ENCODE peak calls at places on chromosomes 13 and 19, in six cellular contexts. U is K562, Q is GM12878, F is GM12891, E is HepG2, O is H1. W is an unnamed sample.

GRCh38 chr13:52615817-52616216 is 26.4 kb upstream of the HNRNPA1L2 start:
- DNase-seq in O (no peak), F (no peak), U (no peak), E (peak; percentile 43), Q (no peak), W (no peak)

GRCh38 chr13:25380082-25380481 is 8.3 kb downstream of the ATP8A2 start:
- DNase-seq in F (no peak), O (no peak), Q (no peak), E (no peak), U (peak; percentile 38), W (no peak)

GRCh38 chr19:2095338-2095938 is 688 bp downstream of the MOB3A start:
- DNase-seq in E (no peak), F (no peak), Q (no peak), O (no peak), U (peak; percentile 38), W (no peak)

GRCh38 chr19:4144666-4145261 is 8.7 kb upstream of the CREB3L3 start:
- DNase-seq in F (no peak), Q (no peak), U (peak; percentile 45), E (no peak), O (no peak), W (no peak)

GRCh38 chr13:112057736-112058518 is 9.0 kb upstream of the SOX1 start:
- DNase-seq in E (no peak), Q (no peak), U (peak; percentile 49), F (no peak), O (no peak), W (no peak)

GRCh38 chr19:49749771-49750170 is 13.3 kb downstream of the TSKS start:
- DNase-seq in O (no peak), U (no peak), F (no peak), Q (no peak), E (no peak), W (no peak)

GRCh38 chr13:78934336-78934735 is 275.4 kb upstream of the OBI1 start:
- DNase-seq in O (no peak), E (no peak), U (no peak), Q (no peak), F (no peak), W (no peak)

GRCh38 chr13:19720039-19720438 is 62.7 kb downstream of the PSPC1 start:
- DNase-seq in E (no peak), U (no peak), Q (no peak), O (no peak), F (no peak), W (no peak)

GRCh38 chr19:55493052-55493649 is 4.9 kb downstream of the SSC5D start:
- DNase-seq in E (no peak), O (no peak), Q (no peak), F (no peak), U (no peak), W (no peak)

GRCh38 chr13:44306401-44307192 is 67.0 kb upstream of the SERP2 start:
- DNase-seq in E (no peak), Q (no peak), U (no peak), O (no peak), F (no peak), W (no peak)

GRCh38 chr13:109130093-109130835 is 500.9 kb downstream of the MYO16 start:
- DNase-seq in E (no peak), U (no peak), F (no peak), O (no peak), Q (no peak), W (no peak)

GRCh38 chr13:95217920-95218830 is 83.1 kb downstream of the ABCC4 start:
- DNase-seq in F (no peak), O (no peak), E (no peak), U (no peak), Q (no peak), W (no peak)

GRCh38 chr19:46571495-46571894 is 29.6 kb upstream of the CALM3 start:
- DNase-seq in E (peak; percentile 64), F (no peak), Q (no peak), O (peak; percentile 44), U (peak; percentile 48), W (no peak)

GRCh38 chr19:44050740-44051653 is 839 bp upstream of the ZNF223 start:
- DNase-seq in O (no peak), Q (no peak), F (no peak), U (no peak), E (no peak), W (no peak)

GRCh38 chr13:87128006-87128405 is 543.2 kb upstream of the SLITRK5 start:
- DNase-seq in U (no peak), F (no peak), O (peak; percentile 43), E (no peak), Q (no peak), W (no peak)

GRCh38 chr19:10751109-10751972 is 33.5 kb downstream of the DNM2 start:
- DNase-seq in Q (no peak), F (no peak), U (no peak), E (no peak), O (no peak), W (no peak)

GRCh38 chr19:5547881-5548280 is 19.9 kb downstream of the TINCR start:
- DNase-seq in O (no peak), U (peak; percentile 46), F (no peak), Q (no peak), E (peak; percentile 38), W (no peak)

GRCh38 chr13:36101157-36101556 is 30.0 kb downstream of the DCLK1 start:
- DNase-seq in E (no peak), F (no peak), U (no peak), O (no peak), Q (no peak), W (no peak)

GRCh38 chr13:112748947-112749346 is 59.1 kb downstream of the ATP11A start:
- DNase-seq in U (no peak), F (no peak), Q (no peak), E (no peak), O (no peak), W (no peak)

GRCh38 chr13:112744306-112745021 is 54.6 kb downstream of the ATP11A start:
- DNase-seq in U (no peak), O (no peak), Q (no peak), E (no peak), F (no peak), W (no peak)

GRCh38 chr13:113411216-113412023 is 41.9 kb downstream of the ADPRHL1 start:
- DNase-seq in O (no peak), E (peak; percentile 32), Q (no peak), F (no peak), U (no peak), W (no peak)

GRCh38 chr19:18912933-18913332 is 6.3 kb downstream of the COPE start:
- DNase-seq in E (no peak), O (no peak), F (no peak), Q (no peak), U (no peak), W (no peak)

GRCh38 chr19:9847087-9847671 is 12.1 kb downstream of the PIN1 start:
- DNase-seq in F (no peak), Q (no peak), U (peak; percentile 80), E (peak; percentile 23), O (peak; percentile 51), W (no peak)

GRCh38 chr19:3515891-3516422 is 9.8 kb downstream of the FZR1 start:
- DNase-seq in U (no peak), E (no peak), Q (no peak), F (no peak), O (no peak), W (no peak)

GRCh38 chr13:54210397-54211050 is 1181.9 kb downstream of the OLFM4 start:
- DNase-seq in O (no peak), Q (no peak), F (no peak), E (no peak), U (no peak), W (no peak)

GRCh38 chr13:49356224-49356623 is 87.6 kb downstream of the CAB39L start:
- DNase-seq in U (no peak), Q (no peak), O (no peak), E (no peak), F (no peak), W (no peak)

GRCh38 chr19:973726-974563 is 10.2 kb upstream of the WDR18 start:
- DNase-seq in E (no peak), U (no peak), Q (no peak), F (no peak), O (no peak), W (no peak)

GRCh38 chr19:979318-979741 is 4.8 kb upstream of the WDR18 start:
- DNase-seq in U (peak; percentile 48), O (no peak), E (no peak), Q (no peak), F (no peak), W (no peak)

GRCh38 chr19:974564-975257 is 9.4 kb upstream of the WDR18 start:
- DNase-seq in Q (no peak), E (no peak), U (no peak), O (no peak), F (no peak), W (no peak)

GRCh38 chr19:977058-977464 is 7.1 kb upstream of the WDR18 start:
- DNase-seq in U (no peak), Q (no peak), F (no peak), E (no peak), O (no peak), W (no peak)

GRCh38 chr19:976476-976875 is 7.7 kb upstream of the WDR18 start:
- DNase-seq in U (no peak), O (no peak), F (no peak), Q (no peak), E (no peak), W (no peak)
- TF ChIP-seq POLR2A in U (no peak), O (no peak), F (no peak), Q (no peak), E (no peak), W (no peak)

GRCh38 chr19:6736917-6737283 is 480 bp downstream of the GPR108 start:
- DNase-seq in U (no peak), Q (no peak), F (no peak), O (no peak), E (no peak), W (no peak)
- TF ChIP-seq TAF1 in U (no peak), Q (no peak), F (no peak), O (no peak), E (peak; percentile 9), W (no peak)

DNA sequence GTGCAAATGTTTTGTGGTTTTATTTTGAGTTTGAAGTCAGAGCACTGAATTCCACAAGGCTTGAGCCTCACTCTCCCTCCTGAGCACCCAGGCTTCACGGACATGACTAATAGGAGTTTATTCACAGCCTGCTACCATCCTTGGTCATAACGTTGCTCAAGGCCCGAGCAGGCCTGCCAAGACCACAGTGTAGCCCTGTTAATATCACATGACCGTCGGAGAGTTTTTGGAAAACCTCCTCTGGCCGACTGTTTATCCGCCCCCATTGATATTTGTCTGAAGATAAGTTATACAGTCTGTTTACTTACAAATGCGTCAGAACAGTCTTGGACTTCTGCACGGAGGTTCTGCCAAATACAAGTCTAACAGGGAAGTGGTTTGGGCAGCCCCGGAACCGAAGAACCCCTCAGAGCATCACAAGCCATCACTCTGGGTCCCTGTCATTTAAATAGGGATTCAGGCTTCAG is 89.9 kb downstream of the COL4A2 start:
- DNase-seq in F (no peak), Q (no peak), U (no peak), O (no peak), E (no peak), W (no peak)
- TF ChIP-seq POLR2AphosphoS5 in F (no peak), Q (no peak), U (no peak), O (no peak), E (no peak), W (no peak)

GRCh38 chr13:40235160-40235796 is 431.2 kb downstream of the FOXO1 start:
- DNase-seq in E (no peak), O (no peak), F (no peak), U (no peak), Q (no peak), W (no peak)
- TF ChIP-seq POLR2A in E (no peak), O (no peak), F (no peak), U (no peak), Q (no peak), W (no peak)